ENCODE peak calls at places on chromosomes 13 and 19, in seven cellular contexts. One of them, this sample, is unnamed.

GRCh38 chr13:37141011-37141410 is 35.5 kb upstream of the CSNK1A1L start:
- DNase-seq in tibial artery: no peak
- DNase-seq in T-helper 2 cell treated with Interferon-gamma antibody and Interleukin-4, amounts not matched to agents 5 μg/mL and 100 μg/mL, for 36 hours: no peak
- DNase-seq in NCI-H2171: no peak
- DNase-seq in GM04504: no peak
- DNase-seq in LoVo: no peak
- DNase-seq in mesendoderm: no peak
- DNase-seq in this sample: no peak

GRCh38 chr19:55347442-55348009 is 7.0 kb downstream of the COX6B2 start:
- DNase-seq in GM04504: no peak
- DNase-seq in T-helper 2 cell treated with Interferon-gamma antibody and Interleukin-4, amounts not matched to agents 5 μg/mL and 100 μg/mL, for 36 hours: no peak
- DNase-seq in NCI-H2171: no peak
- DNase-seq in mesendoderm: no peak
- DNase-seq in tibial artery: no peak
- DNase-seq in LoVo: no peak
- DNase-seq in this sample: no peak

GRCh38 chr13:84031120-84031519 is 148.8 kb upstream of the SLITRK1 start:
- DNase-seq in tibial artery: no peak
- DNase-seq in NCI-H2171: no peak
- DNase-seq in GM04504: no peak
- DNase-seq in T-helper 2 cell treated with Interferon-gamma antibody and Interleukin-4, amounts not matched to agents 5 μg/mL and 100 μg/mL, for 36 hours: no peak
- DNase-seq in LoVo: no peak
- DNase-seq in mesendoderm: no peak
- DNase-seq in this sample: no peak

GRCh38 chr13:59230484-59231264 is 933.1 kb downstream of the DIAPH3 start:
- DNase-seq in tibial artery: no peak
- DNase-seq in LoVo: no peak
- DNase-seq in mesendoderm: peak; percentile 92
- DNase-seq in T-helper 2 cell treated with Interferon-gamma antibody and Interleukin-4, amounts not matched to agents 5 μg/mL and 100 μg/mL, for 36 hours: no peak
- DNase-seq in NCI-H2171: no peak
- DNase-seq in GM04504: no peak
- DNase-seq in this sample: no peak

GRCh38 chr19:17286263-17286662 is 4.6 kb downstream of the ANKLE1 start:
- DNase-seq in NCI-H2171: no peak
- DNase-seq in mesendoderm: no peak
- DNase-seq in T-helper 2 cell treated with Interferon-gamma antibody and Interleukin-4, amounts not matched to agents 5 μg/mL and 100 μg/mL, for 36 hours: no peak
- DNase-seq in tibial artery: no peak
- DNase-seq in GM04504: no peak
- DNase-seq in LoVo: no peak
- DNase-seq in this sample: no peak

GRCh38 chr19:56174086-56174485 is 1.7 kb upstream of the GALP start:
- DNase-seq in T-helper 2 cell treated with Interferon-gamma antibody and Interleukin-4, amounts not matched to agents 5 μg/mL and 100 μg/mL, for 36 hours: no peak
- DNase-seq in NCI-H2171: no peak
- DNase-seq in LoVo: no peak
- DNase-seq in mesendoderm: peak; percentile 38
- DNase-seq in GM04504: no peak
- DNase-seq in tibial artery: no peak
- DNase-seq in this sample: no peak

GRCh38 chr13:93244141-93244917 is 17.7 kb downstream of the GPC6 start:
- DNase-seq in tibial artery: no peak
- DNase-seq in NCI-H2171: no peak
- DNase-seq in mesendoderm: no peak
- DNase-seq in T-helper 2 cell treated with Interferon-gamma antibody and Interleukin-4, amounts not matched to agents 5 μg/mL and 100 μg/mL, for 36 hours: no peak
- DNase-seq in LoVo: no peak
- DNase-seq in GM04504: no peak
- DNase-seq in this sample: no peak

GRCh38 chr19:34645551-34645950 is 31.4 kb downstream of the SCGB2B2 start:
- DNase-seq in tibial artery: no peak
- DNase-seq in LoVo: no peak
- DNase-seq in T-helper 2 cell treated with Interferon-gamma antibody and Interleukin-4, amounts not matched to agents 5 μg/mL and 100 μg/mL, for 36 hours: no peak
- DNase-seq in GM04504: no peak
- DNase-seq in mesendoderm: no peak
- DNase-seq in NCI-H2171: no peak
- DNase-seq in this sample: no peak

GRCh38 chr13:49840266-49840665 is 47.8 kb upstream of the KPNA3 start:
- DNase-seq in LoVo: no peak
- DNase-seq in mesendoderm: peak; percentile 44
- DNase-seq in NCI-H2171: peak; percentile 16
- DNase-seq in GM04504: no peak
- DNase-seq in T-helper 2 cell treated with Interferon-gamma antibody and Interleukin-4, amounts not matched to agents 5 μg/mL and 100 μg/mL, for 36 hours: no peak
- DNase-seq in tibial artery: no peak
- DNase-seq in this sample: no peak

GRCh38 chr13:51590966-51591627 is 6.8 kb downstream of the WDFY2 start:
- DNase-seq in mesendoderm: peak; percentile 78
- DNase-seq in T-helper 2 cell treated with Interferon-gamma antibody and Interleukin-4, amounts not matched to agents 5 μg/mL and 100 μg/mL, for 36 hours: no peak
- DNase-seq in LoVo: no peak
- DNase-seq in NCI-H2171: no peak
- DNase-seq in GM04504: peak; percentile 96
- DNase-seq in tibial artery: peak; percentile 35
- DNase-seq in this sample: no peak

GRCh38 chr13:40595693-40596092 is 70.7 kb downstream of the FOXO1 start:
- DNase-seq in GM04504: no peak
- DNase-seq in NCI-H2171: no peak
- DNase-seq in T-helper 2 cell treated with Interferon-gamma antibody and Interleukin-4, amounts not matched to agents 5 μg/mL and 100 μg/mL, for 36 hours: no peak
- DNase-seq in mesendoderm: no peak
- DNase-seq in LoVo: no peak
- DNase-seq in tibial artery: no peak
- DNase-seq in this sample: no peak

GRCh38 chr13:24834902-24835510 is 71.0 kb downstream of the RNF17 start:
- DNase-seq in LoVo: no peak
- DNase-seq in tibial artery: no peak
- DNase-seq in GM04504: no peak
- DNase-seq in mesendoderm: peak; percentile 14
- DNase-seq in NCI-H2171: no peak
- DNase-seq in T-helper 2 cell treated with Interferon-gamma antibody and Interleukin-4, amounts not matched to agents 5 μg/mL and 100 μg/mL, for 36 hours: no peak
- DNase-seq in this sample: no peak

GRCh38 chr19:2970201-2970838 is 7.0 kb upstream of the TLE6 start:
- DNase-seq in GM04504: no peak
- DNase-seq in T-helper 2 cell treated with Interferon-gamma antibody and Interleukin-4, amounts not matched to agents 5 μg/mL and 100 μg/mL, for 36 hours: no peak
- DNase-seq in NCI-H2171: no peak
- DNase-seq in mesendoderm: no peak
- DNase-seq in tibial artery: no peak
- DNase-seq in LoVo: no peak
- DNase-seq in this sample: no peak

GRCh38 chr13:105033999-105034398 is 1501.5 kb downstream of the EFNB2 start:
- DNase-seq in NCI-H2171: no peak
- DNase-seq in tibial artery: no peak
- DNase-seq in mesendoderm: peak; percentile 54
- DNase-seq in LoVo: no peak
- DNase-seq in GM04504: no peak
- DNase-seq in T-helper 2 cell treated with Interferon-gamma antibody and Interleukin-4, amounts not matched to agents 5 μg/mL and 100 μg/mL, for 36 hours: no peak
- DNase-seq in this sample: no peak

GRCh38 chr13:31119966-31120733 is 41.6 kb downstream of the HSPH1 start:
- DNase-seq in T-helper 2 cell treated with Interferon-gamma antibody and Interleukin-4, amounts not matched to agents 5 μg/mL and 100 μg/mL, for 36 hours: no peak
- DNase-seq in mesendoderm: peak; percentile 22
- DNase-seq in GM04504: no peak
- DNase-seq in NCI-H2171: no peak
- DNase-seq in LoVo: no peak
- DNase-seq in tibial artery: no peak
- DNase-seq in this sample: no peak

GRCh38 chr13:33639158-33639557 is 178.8 kb upstream of the RFC3 start:
- DNase-seq in tibial artery: peak; percentile 66
- DNase-seq in LoVo: no peak
- DNase-seq in GM04504: peak; percentile 95
- DNase-seq in mesendoderm: no peak
- DNase-seq in NCI-H2171: no peak
- DNase-seq in T-helper 2 cell treated with Interferon-gamma antibody and Interleukin-4, amounts not matched to agents 5 μg/mL and 100 μg/mL, for 36 hours: no peak
- DNase-seq in this sample: peak; percentile 69

GRCh38 chr19:49764341-49764740 is 1.2 kb upstream of the TSKS start:
- DNase-seq in tibial artery: no peak
- DNase-seq in GM04504: no peak
- DNase-seq in T-helper 2 cell treated with Interferon-gamma antibody and Interleukin-4, amounts not matched to agents 5 μg/mL and 100 μg/mL, for 36 hours: no peak
- DNase-seq in LoVo: no peak
- DNase-seq in mesendoderm: no peak
- DNase-seq in NCI-H2171: no peak
- DNase-seq in this sample: no peak

GRCh38 chr13:60755380-60756163 is 358.6 kb downstream of the TDRD3 start:
- DNase-seq in tibial artery: no peak
- DNase-seq in NCI-H2171: no peak
- DNase-seq in mesendoderm: peak; percentile 87
- DNase-seq in T-helper 2 cell treated with Interferon-gamma antibody and Interleukin-4, amounts not matched to agents 5 μg/mL and 100 μg/mL, for 36 hours: no peak
- DNase-seq in GM04504: no peak
- DNase-seq in LoVo: no peak
- DNase-seq in this sample: peak; percentile 40

This sample was measured in Caco-2.